ENCODE peak calls at places on chromosomes 7 and 10, in nine cellular contexts. N is Right ventricle myocardium superior; J is IMR-90; Y is activated CD8-positive, alpha-beta memory T cell treated with anti-CD3 and anti-CD28 coated beads, Interleukin-2, amount 10 ng/mL, durations not matched to agents 7 days and 5 days; M is activated CD4-positive, alpha-beta T cell treated with anti-CD3 and anti-CD28 coated beads for 36 hours; O is omental fat pad; B is SK-N-SH treated with all-trans-retinoic acid at 6 μM for 48 hours; U is activated CD8-positive, alpha-beta T cell treated with anti-CD3 and anti-CD28 coated beads, Interleukin-2, amount 10 ng/mL, durations not matched to agents 7 days and 5 days; R is body of pancreas. I is an unnamed sample.

GRCh38 chr10:116879817-116880216 is 30.5 kb downstream of the ENO4 start:
- ATAC-seq in N (no peak), J (no peak), Y (no peak), M (no peak), O (no peak), B (no peak), U (no peak), R (no peak), I (no peak)

GRCh38 chr10:114881916-114882315 is 56.1 kb upstream of the TRUB1 start:
- ATAC-seq in N (no peak), J (no peak), Y (no peak), M (no peak), O (no peak), B (no peak), U (no peak), R (no peak), I (no peak)

GRCh38 chr7:30817060-30817770 is 46.0 kb downstream of the MINDY4 start:
- ATAC-seq in N (peak), J (peak), Y (no peak), M (no peak), O (no peak), B (no peak), U (no peak), R (no peak), I (no peak)

GRCh38 chr7:129925416-129926002 is 27.3 kb downstream of the UBE2H start:
- ATAC-seq in N (peak), J (peak), Y (no peak), M (no peak), O (peak), B (peak), U (no peak), R (no peak), I (no peak)

GRCh38 chr10:102775973-102776669 is 32.4 kb downstream of the WBP1L start:
- ATAC-seq in N (peak), J (peak), Y (peak), M (peak), O (peak), B (peak), U (peak), R (peak), I (no peak)

GRCh38 chr7:103009466-103010219 is 65.0 kb downstream of the FBXL13 start:
- ATAC-seq in N (no peak), J (no peak), Y (no peak), M (no peak), O (no peak), B (no peak), U (no peak), R (no peak), I (no peak)

GRCh38 chr7:151644554-151644953 is 124.9 kb upstream of the RHEB start:
- ATAC-seq in N (no peak), J (no peak), Y (no peak), M (peak), O (no peak), B (no peak), U (no peak), R (no peak), I (peak)

GRCh38 chr10:132506711-132507466 is 30.7 kb upstream of the INPP5A start:
- ATAC-seq in N (peak), J (peak), Y (no peak), M (no peak), O (no peak), B (peak), U (peak), R (peak), I (no peak)